ENCODE peak calls at places on chromosomes 6 and 20, in five cellular contexts. W is caudate nucleus, R is NCI-H2081, S is substantia nigra, A is PC-9. Z is an unnamed sample.

GRCh38 chr6:16450821-16451220 is 212.4 kb downstream of the GMPR start:
- DNase-seq in W (no peak), R (no peak), S (no peak), A (no peak), Z (no peak)

GRCh38 chr6:15389759-15390723 is 144.2 kb downstream of the JARID2 start:
- DNase-seq in W (no peak), R (no peak), S (no peak), A (peak), Z (no peak)

GRCh38 chr6:52507557-52508260 is 69.2 kb downstream of the TRAM2 start:
- DNase-seq in W (no peak), R (no peak), S (no peak), A (no peak), Z (no peak)

GRCh38 chr6:52576054-52576391 is 837 bp downstream of the TRAM2 start:
- DNase-seq in W (no peak), R (no peak), S (no peak), A (no peak), Z (no peak)

GRCh38 chr6:117498159-117498558 is 15.7 kb downstream of the DCBLD1 start:
- DNase-seq in W (no peak), R (no peak), S (no peak), A (no peak), Z (no peak)

GRCh38 chr20:20568604-20569205 is 143.7 kb downstream of the RALGAPA2 start:
- DNase-seq in W (no peak), R (peak), S (no peak), A (peak), Z (peak)

GRCh38 chr6:9412951-9413559 is 977.7 kb upstream of the SLC35B3 start:
- DNase-seq in W (no peak), R (peak), S (no peak), A (no peak), Z (peak)

GRCh38 chr6:90466191-90466940 is 120.5 kb downstream of the MAP3K7 start:
- DNase-seq in W (no peak), R (no peak), S (no peak), A (no peak), Z (no peak)

GRCh38 chr20:16864069-16864468 is 115.9 kb downstream of the OTOR start:
- DNase-seq in W (peak), R (no peak), S (no peak), A (no peak), Z (peak)

GRCh38 chr6:142377112-142377848 is 75.5 kb downstream of the ADGRG6 start:
- DNase-seq in W (no peak), R (peak), S (no peak), A (peak), Z (no peak)

Z was measured in Jurkat, Clone E6-1.